ENCODE peak calls at places on chromosomes 6 and 20, in four cellular contexts. U, J, I and D are unnamed samples.

GRCh38 chr6:31922942-31923341 is 4.6 kb upstream of the C2 start:
- DNase-seq in U (no peak), I (no peak), J (peak; percentile 36), D (peak; percentile 29)

GRCh38 chr20:64188071-64188470 is 23.8 kb downstream of the MYT1 start:
- DNase-seq in J (no peak), I (no peak), U (no peak), D (no peak)

GRCh38 chr20:49964964-49965780 is 17.6 kb upstream of the SNAI1 start:
- DNase-seq in I (peak; percentile 25), U (no peak), J (peak; percentile 35), D (peak; percentile 89)

GRCh38 chr6:137816133-137816579 is 50.9 kb upstream of the TNFAIP3 start:
- DNase-seq in U (no peak), I (no peak), J (no peak), D (no peak)

GRCh38 chr6:157145656-157146285 is 177.5 kb downstream of the TMEM242 start:
- DNase-seq in I (no peak), J (no peak), U (no peak), D (no peak)

GRCh38 chr20:63542696-63543095 is 4.9 kb downstream of the SRMS start:
- DNase-seq in J (no peak), U (no peak), I (no peak), D (no peak)

GRCh38 chr6:142935553-142936517 is 9.1 kb downstream of the HIVEP2 start:
- DNase-seq in I (no peak), U (no peak), J (peak; percentile 40), D (no peak)

GRCh38 chr6:31400467-31401289 is 2.7 kb upstream of the MICA start:
- DNase-seq in U (peak; percentile 73), I (peak; percentile 89), J (peak; percentile 79), D (no peak)

GRCh38 chr6:107228754-107229153 is 113.4 kb upstream of the BEND3 start:
- DNase-seq in J (no peak), I (no peak), U (no peak), D (no peak)

GRCh38 chr20:20223981-20224380 is 143.9 kb upstream of the INSM1 start:
- DNase-seq in U (no peak), J (no peak), I (no peak), D (no peak)

GRCh38 chr20:43669332-43669731 is 2.4 kb downstream of the MYBL2 start:
- DNase-seq in J (no peak), U (no peak), I (peak; percentile 14), D (no peak)

GRCh38 chr6:154187203-154187602 is 148.2 kb downstream of the OPRM1 start:
- DNase-seq in J (no peak), I (no peak), U (no peak), D (no peak)

GRCh38 chr20:25050501-25051350 is 7.2 kb downstream of the ACSS1 start:
- DNase-seq in U (no peak), I (no peak), J (no peak), D (no peak)

GRCh38 chr6:120005292-120005976 is 655.9 kb upstream of the MAN1A1 start:
- DNase-seq in U (no peak), I (no peak), J (no peak), D (peak; percentile 8)

GRCh38 chr20:20465259-20465658 is 97.4 kb downstream of the INSM1 start:
- DNase-seq in I (no peak), U (no peak), J (no peak), D (peak; percentile 59)

GRCh38 chr6:165245716-165246115 is 63.7 kb downstream of the C6orf118 start:
- DNase-seq in I (no peak), U (no peak), J (no peak), D (no peak)

GRCh38 chr6:117513778-117514371 is 31.4 kb downstream of the DCBLD1 start:
- DNase-seq in J (no peak), U (no peak), I (no peak), D (no peak)

GRCh38 chr6:42460892-42461291 is 9.2 kb upstream of the TRERF1 start:
- DNase-seq in I (no peak), U (peak; percentile 65), J (no peak), D (no peak)

GRCh38 chr20:63009988-63010769 is 3.4 kb upstream of the BHLHE23 start:
- DNase-seq in J (peak; percentile 77), U (no peak), I (peak; percentile 10), D (no peak)

GRCh38 chr20:51636123-51636522 is 93.6 kb upstream of the NFATC2 start:
- DNase-seq in I (peak; percentile 80), J (peak; percentile 19), U (no peak), D (no peak)

GRCh38 chr6:20851795-20852194 is 317.5 kb downstream of the CDKAL1 start:
- DNase-seq in I (no peak), U (no peak), J (no peak), D (no peak)

GRCh38 chr6:1686117-1687098 is 76.7 kb downstream of the FOXC1 start:
- DNase-seq in I (no peak), J (no peak), U (peak; percentile 92), D (no peak)

GRCh38 chr6:149499066-149499465 is 14.3 kb upstream of the ZC3H12D start:
- DNase-seq in J (no peak), U (peak; percentile 82), I (no peak), D (no peak)

GRCh38 chr6:41730531-41731436 is 4.6 kb downstream of the TFEB start:
- DNase-seq in I (no peak), J (no peak), U (no peak), D (no peak)

GRCh38 chr6:159692303-159693127 is 526 bp downstream of the SOD2 start:
- DNase-seq in I (peak; percentile 25), J (peak; percentile 67), U (peak; percentile 68), D (no peak)

GRCh38 chr6:29850011-29850553 is 22.5 kb downstream of the HLA-G start:
- DNase-seq in J (peak; percentile 52), I (no peak), U (peak; percentile 24), D (no peak)

GRCh38 chr6:131172237-131172636 is 37.0 kb downstream of the AKAP7 start:
- DNase-seq in J (no peak), I (no peak), U (peak; percentile 56), D (no peak)

GRCh38 chr6:31822038-31822821 is 5.3 kb upstream of the HSPA1B start:
- DNase-seq in I (peak; percentile 58), U (peak; percentile 90), J (peak; percentile 70), D (peak; percentile 56)

GRCh38 chr6:144897441-144897921 is 612.3 kb downstream of the UTRN start:
- DNase-seq in I (peak; percentile 40), U (peak; percentile 84), J (no peak), D (no peak)

GRCh38 chr20:711526-711925 is 35.9 kb upstream of the SCRT2 start:
- DNase-seq in I (no peak), U (no peak), J (no peak), D (no peak)

GRCh38 chr6:143691155-143691554 is 13.4 kb downstream of the PHACTR2 start:
- DNase-seq in U (no peak), J (no peak), I (no peak), D (no peak)

GRCh38 chr6:85382541-85382940 is 67.3 kb upstream of the NT5E start:
- DNase-seq in I (no peak), J (no peak), U (no peak), D (no peak)

GRCh38 chr20:56187791-56188190 is 60.7 kb upstream of the MC3R start:
- DNase-seq in J (no peak), U (peak; percentile 6), I (no peak), D (no peak)